ENCODE peak calls at places on chromosomes 5 and 9, in five cellular contexts. N is amygdala, X is omental fat pad, Q is tibial artery, P is HAP-1. H is an unnamed sample.

GRCh38 chr5:228886-229285 is 10.8 kb downstream of the SDHA start:
- DNase-seq in N (no peak), X (no peak), Q (no peak), P (no peak), H (no peak)

GRCh38 chr9:38035873-38036272 is 33.2 kb downstream of the SHB start:
- DNase-seq in N (no peak), X (no peak), Q (no peak), P (no peak), H (no peak)

GRCh38 chr5:95883185-95884020 is 60.9 kb upstream of the GLRX start:
- DNase-seq in N (no peak), X (no peak), Q (no peak), P (no peak), H (no peak)

GRCh38 chr5:128491291-128491690 is 46.8 kb downstream of the FBN2 start:
- DNase-seq in N (no peak), X (no peak), Q (no peak), P (no peak), H (no peak)

GRCh38 chr9:95574176-95574575 is 57.4 kb upstream of the PTCH1 start:
- DNase-seq in N (no peak), X (no peak), Q (no peak), P (no peak), H (no peak)

GRCh38 chr5:76716456-76717157 is 681 bp downstream of the F2R start:
- DNase-seq in N (no peak), X (no peak), Q (peak; percentile 39), P (peak; percentile 75), H (no peak)

GRCh38 chr9:13688990-13689600 is 409.6 kb upstream of the MPDZ start:
- DNase-seq in N (no peak), X (no peak), Q (no peak), P (peak; percentile 49), H (no peak)

GRCh38 chr5:32859211-32859641 is 148.1 kb downstream of the NPR3 start:
- DNase-seq in N (no peak), X (no peak), Q (no peak), P (no peak), H (no peak)

GRCh38 chr5:174504266-174504726 is 220.1 kb upstream of the MSX2 start:
- DNase-seq in N (no peak), X (no peak), Q (no peak), P (no peak), H (no peak)

H was measured in stomach.